ENCODE peak calls at places on chromosomes 2 and 18, in seven cellular contexts. One of them, this sample, is unnamed.

GRCh38 chr2:1162768-1163584 is 212.3 kb downstream of the SNTG2 start:
- DNase-seq in IMR-90: no peak
- DNase-seq in mesendoderm: no peak
- DNase-seq in H9: no peak
- DNase-seq in H1: no peak
- DNase-seq in neuronal stem cell: no peak
- DNase-seq in mesenchymal stem cell: no peak
- DNase-seq in this sample: no peak

GRCh38 chr2:240799183-240799740 is 20.8 kb downstream of the KIF1A start:
- DNase-seq in IMR-90: no peak
- DNase-seq in mesendoderm: no peak
- DNase-seq in H9: no peak
- DNase-seq in H1: no peak
- DNase-seq in neuronal stem cell: no peak
- DNase-seq in mesenchymal stem cell: no peak
- DNase-seq in this sample: no peak

GRCh38 chr18:45110577-45111506 is 430.2 kb downstream of the SETBP1 start:
- DNase-seq in IMR-90: no peak
- DNase-seq in mesendoderm: no peak
- DNase-seq in H9: no peak
- DNase-seq in H1: no peak
- DNase-seq in neuronal stem cell: no peak
- DNase-seq in mesenchymal stem cell: no peak
- DNase-seq in this sample: no peak

GRCh38 chr18:58697131-58697530 is 25.9 kb downstream of the MALT1 start:
- DNase-seq in IMR-90: no peak
- DNase-seq in mesendoderm: no peak
- DNase-seq in H9: no peak
- DNase-seq in H1: no peak
- DNase-seq in neuronal stem cell: no peak
- DNase-seq in mesenchymal stem cell: no peak
- DNase-seq in this sample: no peak

GRCh38 chr2:142321706-142322280 is 191.0 kb upstream of the LRP1B start:
- DNase-seq in IMR-90: no peak
- DNase-seq in mesendoderm: no peak
- DNase-seq in H9: no peak
- DNase-seq in H1: no peak
- DNase-seq in neuronal stem cell: no peak
- DNase-seq in mesenchymal stem cell: no peak
- DNase-seq in this sample: no peak

GRCh38 chr2:201923991-201924390 is 109.7 kb upstream of the FZD7 start:
- DNase-seq in IMR-90: no peak
- DNase-seq in mesendoderm: no peak
- DNase-seq in H9: no peak
- DNase-seq in H1: no peak
- DNase-seq in neuronal stem cell: no peak
- DNase-seq in mesenchymal stem cell: no peak
- DNase-seq in this sample: no peak

GRCh38 chr2:28801726-28802125 is 8.9 kb upstream of the SPDYA start:
- DNase-seq in IMR-90: peak; percentile 64
- DNase-seq in mesendoderm: no peak
- DNase-seq in H9: no peak
- DNase-seq in H1: no peak
- DNase-seq in neuronal stem cell: no peak
- DNase-seq in mesenchymal stem cell: peak; percentile 40
- DNase-seq in this sample: peak; percentile 65

GRCh38 chr18:44637210-44638051 is 43.3 kb upstream of the SETBP1 start:
- DNase-seq in IMR-90: no peak
- DNase-seq in mesendoderm: peak; percentile 73
- DNase-seq in H9: no peak
- DNase-seq in H1: no peak
- DNase-seq in neuronal stem cell: no peak
- DNase-seq in mesenchymal stem cell: peak; percentile 26
- DNase-seq in this sample: peak; percentile 64

GRCh38 chr2:65658871-65659270 is 226.5 kb upstream of the SPRED2 start:
- DNase-seq in IMR-90: peak; percentile 15
- DNase-seq in mesendoderm: no peak
- DNase-seq in H9: no peak
- DNase-seq in H1: no peak
- DNase-seq in neuronal stem cell: no peak
- DNase-seq in mesenchymal stem cell: peak; percentile 22
- DNase-seq in this sample: no peak

GRCh38 chr18:37364237-37364636 is 201.4 kb downstream of the CELF4 start:
- DNase-seq in IMR-90: no peak
- DNase-seq in mesendoderm: no peak
- DNase-seq in H9: no peak
- DNase-seq in H1: no peak
- DNase-seq in neuronal stem cell: no peak
- DNase-seq in mesenchymal stem cell: no peak
- DNase-seq in this sample: no peak

GRCh38 chr2:127570282-127571250 is 35.1 kb downstream of the MYO7B start:
- DNase-seq in IMR-90: peak; percentile 5
- DNase-seq in mesendoderm: no peak
- DNase-seq in H9: peak; percentile 24
- DNase-seq in H1: peak; percentile 39
- DNase-seq in neuronal stem cell: no peak
- DNase-seq in mesenchymal stem cell: no peak
- DNase-seq in this sample: peak; percentile 79

GRCh38 chr2:37854676-37855282 is 70.3 kb upstream of the RMDN2 start:
- DNase-seq in IMR-90: no peak
- DNase-seq in mesendoderm: no peak
- DNase-seq in H9: no peak
- DNase-seq in H1: no peak
- DNase-seq in neuronal stem cell: no peak
- DNase-seq in mesenchymal stem cell: no peak
- DNase-seq in this sample: no peak

GRCh38 chr18:2223394-2223793 is 347.9 kb downstream of the METTL4 start:
- DNase-seq in IMR-90: no peak
- DNase-seq in mesendoderm: peak; percentile 42
- DNase-seq in H9: no peak
- DNase-seq in H1: no peak
- DNase-seq in neuronal stem cell: peak; percentile 37
- DNase-seq in mesenchymal stem cell: no peak
- DNase-seq in this sample: peak; percentile 65

GRCh38 chr2:189238903-189239302 is 59.3 kb upstream of the COL5A2 start:
- DNase-seq in IMR-90: no peak
- DNase-seq in mesendoderm: no peak
- DNase-seq in H9: no peak
- DNase-seq in H1: no peak
- DNase-seq in neuronal stem cell: no peak
- DNase-seq in mesenchymal stem cell: no peak
- DNase-seq in this sample: no peak

GRCh38 chr18:74901347-74902169 is 303.9 kb downstream of the ZNF407 start:
- DNase-seq in IMR-90: peak; percentile 17
- DNase-seq in mesendoderm: no peak
- DNase-seq in H9: no peak
- DNase-seq in H1: no peak
- DNase-seq in neuronal stem cell: no peak
- DNase-seq in mesenchymal stem cell: no peak
- DNase-seq in this sample: no peak

GRCh38 chr2:239751719-239752355 is 273.3 kb downstream of the NDUFA10 start:
- DNase-seq in IMR-90: no peak
- DNase-seq in mesendoderm: peak; percentile 44
- DNase-seq in H9: no peak
- DNase-seq in H1: no peak
- DNase-seq in neuronal stem cell: no peak
- DNase-seq in mesenchymal stem cell: no peak
- DNase-seq in this sample: no peak

GRCh38 chr2:241894056-241894641 is 24.6 kb downstream of the RTP5 start:
- DNase-seq in IMR-90: no peak
- DNase-seq in mesendoderm: peak; percentile 8
- DNase-seq in H9: peak; percentile 29
- DNase-seq in H1: no peak
- DNase-seq in neuronal stem cell: no peak
- DNase-seq in mesenchymal stem cell: no peak
- DNase-seq in this sample: peak; percentile 89

GRCh38 chr2:28683100-28683706 is 68.4 kb upstream of the PPP1CB start:
- DNase-seq in IMR-90: peak; percentile 86
- DNase-seq in mesendoderm: peak; percentile 90
- DNase-seq in H9: peak; percentile 40
- DNase-seq in H1: peak; percentile 48
- DNase-seq in neuronal stem cell: no peak
- DNase-seq in mesenchymal stem cell: peak; percentile 93
- DNase-seq in this sample: peak; percentile 94

GRCh38 chr2:39448169-39448502 is 11.1 kb upstream of the MAP4K3 start:
- DNase-seq in IMR-90: no peak
- DNase-seq in mesendoderm: no peak
- DNase-seq in H9: no peak
- DNase-seq in H1: no peak
- DNase-seq in neuronal stem cell: no peak
- DNase-seq in mesenchymal stem cell: no peak
- DNase-seq in this sample: no peak

GRCh38 chr18:27120246-27120645 is 64.9 kb downstream of the CHST9 start:
- DNase-seq in IMR-90: no peak
- DNase-seq in mesendoderm: no peak
- DNase-seq in H9: no peak
- DNase-seq in H1: no peak
- DNase-seq in neuronal stem cell: no peak
- DNase-seq in mesenchymal stem cell: no peak
- DNase-seq in this sample: no peak

GRCh38 chr2:9057939-9058761 is 54.7 kb upstream of the MBOAT2 start:
- DNase-seq in IMR-90: peak; percentile 89
- DNase-seq in mesendoderm: peak; percentile 9
- DNase-seq in H9: no peak
- DNase-seq in H1: no peak
- DNase-seq in neuronal stem cell: no peak
- DNase-seq in mesenchymal stem cell: peak; percentile 40
- DNase-seq in this sample: peak; percentile 26

GRCh38 chr2:9769171-9770005 is 73.9 kb upstream of the TAF1B start:
- DNase-seq in IMR-90: peak; percentile 29
- DNase-seq in mesendoderm: peak; percentile 66
- DNase-seq in H9: peak; percentile 71
- DNase-seq in H1: no peak
- DNase-seq in neuronal stem cell: no peak
- DNase-seq in mesenchymal stem cell: no peak
- DNase-seq in this sample: no peak

GRCh38 chr2:198322275-198322674 is 517.9 kb downstream of the PLCL1 start:
- DNase-seq in IMR-90: no peak
- DNase-seq in mesendoderm: peak; percentile 47
- DNase-seq in H9: no peak
- DNase-seq in H1: no peak
- DNase-seq in neuronal stem cell: no peak
- DNase-seq in mesenchymal stem cell: no peak
- DNase-seq in this sample: no peak

GRCh38 chr2:123811846-123812245 is 213.2 kb upstream of the CNTNAP5 start:
- DNase-seq in IMR-90: no peak
- DNase-seq in mesendoderm: no peak
- DNase-seq in H9: no peak
- DNase-seq in H1: no peak
- DNase-seq in neuronal stem cell: no peak
- DNase-seq in mesenchymal stem cell: no peak
- DNase-seq in this sample: no peak
- H4K8ac ChIP-seq in IMR-90: no peak overlapping the region
- H4K8ac ChIP-seq in mesendoderm: no peak overlapping the region
- H4K8ac ChIP-seq in H9: no peak overlapping the region
- H4K8ac ChIP-seq in H1: no peak overlapping the region
- H4K8ac ChIP-seq in neuronal stem cell: no peak overlapping the region
- H4K8ac ChIP-seq in mesenchymal stem cell: no peak overlapping the region
- H4K8ac ChIP-seq in this sample: no peak overlapping the region

GRCh38 chr2:11410101-11410500 is 55.9 kb downstream of the E2F6 start:
- DNase-seq in IMR-90: no peak
- DNase-seq in mesendoderm: no peak
- DNase-seq in H9: no peak
- DNase-seq in H1: no peak
- DNase-seq in neuronal stem cell: no peak
- DNase-seq in mesenchymal stem cell: no peak
- DNase-seq in this sample: no peak

GRCh38 chr2:11409184-11409959 is 56.6 kb downstream of the E2F6 start:
- DNase-seq in IMR-90: no peak
- DNase-seq in mesendoderm: no peak
- DNase-seq in H9: no peak
- DNase-seq in H1: no peak
- DNase-seq in neuronal stem cell: no peak
- DNase-seq in mesenchymal stem cell: no peak
- DNase-seq in this sample: no peak

GRCh38 chr2:11412449-11412810 is 53.5 kb downstream of the E2F6 start:
- DNase-seq in IMR-90: no peak
- DNase-seq in mesendoderm: no peak
- DNase-seq in H9: no peak
- DNase-seq in H1: no peak
- DNase-seq in neuronal stem cell: no peak
- DNase-seq in mesenchymal stem cell: no peak
- DNase-seq in this sample: no peak

GRCh38 chr2:11411768-11412448 is 54.1 kb downstream of the E2F6 start:
- DNase-seq in IMR-90: peak; percentile 63
- DNase-seq in mesendoderm: peak; percentile 68
- DNase-seq in H9: peak; percentile 46
- DNase-seq in H1: peak; percentile 65
- DNase-seq in neuronal stem cell: peak; percentile 39
- DNase-seq in mesenchymal stem cell: peak; percentile 60
- DNase-seq in this sample: peak; percentile 4

DNA sequence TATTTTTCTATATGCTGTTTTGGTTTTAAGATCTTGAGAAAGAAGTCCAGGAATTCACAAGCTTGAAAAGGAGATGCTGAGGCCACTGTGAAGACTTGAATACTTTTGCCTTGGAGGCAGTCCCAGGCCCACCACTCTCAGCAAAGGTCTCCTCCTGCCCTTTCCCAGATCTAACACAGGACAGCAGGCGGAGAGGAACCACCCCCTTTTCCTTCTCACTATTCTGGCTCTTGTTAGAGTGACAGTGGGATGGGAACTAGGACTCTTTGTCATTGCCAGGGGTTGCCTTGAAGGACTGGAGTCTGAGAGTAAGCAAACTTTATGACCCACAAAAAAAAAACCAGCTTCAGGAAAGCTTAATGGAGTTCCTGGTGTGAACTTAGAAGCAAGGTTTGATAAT is 54.7 kb downstream of the E2F6 start:
- DNase-seq in IMR-90: no peak
- DNase-seq in mesendoderm: peak; percentile 44
- DNase-seq in H9: no peak
- DNase-seq in H1: no peak
- DNase-seq in neuronal stem cell: no peak
- DNase-seq in mesenchymal stem cell: no peak
- DNase-seq in this sample: no peak
- H3K4me2 ChIP-seq in IMR-90: no peak overlapping the region
- H3K4me2 ChIP-seq in mesendoderm: no peak overlapping the region
- H3K4me2 ChIP-seq in H9: no peak overlapping the region
- H3K4me2 ChIP-seq in H1: no peak overlapping the region
- H3K4me2 ChIP-seq in neuronal stem cell: no peak overlapping the region
- H3K4me2 ChIP-seq in mesenchymal stem cell: no peak overlapping the region
- H3K4me2 ChIP-seq in this sample: no peak overlapping the region

DNA sequence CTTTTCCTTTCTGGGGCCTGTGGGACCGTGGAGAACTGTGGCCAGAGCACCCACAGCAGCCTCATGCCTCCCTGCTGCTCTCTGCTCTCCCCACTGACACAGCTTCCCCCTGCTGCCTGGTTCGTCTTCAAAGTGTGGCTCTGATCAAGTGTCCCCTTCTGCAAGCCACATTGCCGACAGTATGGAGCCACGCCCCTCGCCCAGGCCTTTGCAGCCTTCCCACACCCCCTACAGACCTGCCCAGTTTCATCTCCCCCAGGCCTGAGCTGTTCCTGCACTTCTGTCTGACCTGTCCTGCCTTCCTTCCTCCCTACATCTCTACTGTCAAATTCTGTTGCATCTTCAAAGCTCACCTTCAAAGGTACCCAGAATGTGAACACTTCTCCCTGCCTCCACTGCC is 29.2 kb upstream of the CATIP start:
- DNase-seq in IMR-90: no peak
- DNase-seq in mesendoderm: no peak
- DNase-seq in H9: no peak
- DNase-seq in H1: no peak
- DNase-seq in neuronal stem cell: no peak
- DNase-seq in mesenchymal stem cell: no peak
- DNase-seq in this sample: no peak
- H4K8ac ChIP-seq in IMR-90: no peak overlapping the region
- H4K8ac ChIP-seq in mesendoderm: no peak overlapping the region
- H4K8ac ChIP-seq in H9: no peak overlapping the region
- H4K8ac ChIP-seq in H1: no peak overlapping the region
- H4K8ac ChIP-seq in neuronal stem cell: no peak overlapping the region
- H4K8ac ChIP-seq in mesenchymal stem cell: peak overlapping the region; percentile 39
- H4K8ac ChIP-seq in this sample: no peak overlapping the region

GRCh38 chr2:172012688-172013358 is 13.1 kb downstream of the METAP1D start:
- DNase-seq in IMR-90: no peak
- DNase-seq in mesendoderm: no peak
- DNase-seq in H9: peak; percentile 36
- DNase-seq in H1: no peak
- DNase-seq in neuronal stem cell: no peak
- DNase-seq in mesenchymal stem cell: no peak
- DNase-seq in this sample: no peak
- H3K4me2 ChIP-seq in IMR-90: no peak overlapping the region
- H3K4me2 ChIP-seq in mesendoderm: no peak overlapping the region
- H3K4me2 ChIP-seq in H9: no peak overlapping the region
- H3K4me2 ChIP-seq in H1: peak overlapping the region; percentile 50
- H3K4me2 ChIP-seq in neuronal stem cell: no peak overlapping the region
- H3K4me2 ChIP-seq in mesenchymal stem cell: no peak overlapping the region
- H3K4me2 ChIP-seq in this sample: no peak overlapping the region

This sample was measured in trophoblast cell.